ENCODE peak calls at places on chromosomes 1 and 21, in four cellular contexts. One of them, this sample, is unnamed.
A peak's percentile ranks its signal among the peaks of the same experiment; 100 is the strongest.

GRCh38 chr1:8398086-8398485 is 80.2 kb downstream of the SLC45A1 start:
- DNase-seq in psoas muscle: no peak
- DNase-seq in T-cell: no peak
- DNase-seq in uterus: no peak
- DNase-seq in this sample: no peak

GRCh38 chr1:245327842-245328241 is 173.1 kb downstream of the KIF26B start:
- DNase-seq in psoas muscle: no peak
- DNase-seq in T-cell: no peak
- DNase-seq in uterus: no peak
- DNase-seq in this sample: no peak

GRCh38 chr1:78419309-78419708 is 71.5 kb upstream of the PTGFR start:
- DNase-seq in psoas muscle: no peak
- DNase-seq in T-cell: no peak
- DNase-seq in uterus: peak; percentile 21
- DNase-seq in this sample: no peak

GRCh38 chr1:55542901-55543504 is 327.8 kb upstream of the USP24 start:
- DNase-seq in psoas muscle: no peak
- DNase-seq in T-cell: no peak
- DNase-seq in uterus: no peak
- DNase-seq in this sample: no peak

GRCh38 chr1:1903224-1903623 is 11.8 kb upstream of the CALML6 start:
- DNase-seq in psoas muscle: no peak
- DNase-seq in T-cell: no peak
- DNase-seq in uterus: no peak
- DNase-seq in this sample: no peak

GRCh38 chr21:45302082-45303061 is 14.7 kb upstream of the POFUT2 start:
- DNase-seq in psoas muscle: peak; percentile 82
- DNase-seq in T-cell: peak; percentile 68
- DNase-seq in uterus: peak; percentile 79
- DNase-seq in this sample: peak; percentile 10

GRCh38 chr1:1594602-1594981 is 5.3 kb downstream of the FNDC10 start:
- DNase-seq in psoas muscle: no peak
- DNase-seq in T-cell: no peak
- DNase-seq in uterus: no peak
- DNase-seq in this sample: peak; percentile 52

GRCh38 chr1:117146570-117147340 is 25.2 kb upstream of the TRIM45 start:
- DNase-seq in psoas muscle: peak; percentile 60
- DNase-seq in T-cell: no peak
- DNase-seq in uterus: no peak
- DNase-seq in this sample: no peak

GRCh38 chr1:16175610-16176553 is 20.0 kb upstream of the EPHA2 start:
- DNase-seq in psoas muscle: peak; percentile 91
- DNase-seq in T-cell: no peak
- DNase-seq in uterus: peak; percentile 91
- DNase-seq in this sample: peak; percentile 71

GRCh38 chr1:99788896-99789295 is 22.5 kb upstream of the FRRS1 start:
- DNase-seq in psoas muscle: no peak
- DNase-seq in T-cell: no peak
- DNase-seq in uterus: no peak
- DNase-seq in this sample: no peak

GRCh38 chr1:48062353-48062752 is 65.2 kb upstream of the TRABD2B start:
- DNase-seq in psoas muscle: no peak
- DNase-seq in T-cell: no peak
- DNase-seq in uterus: no peak
- DNase-seq in this sample: no peak

GRCh38 chr1:182397653-182398388 is 2.6 kb downstream of the TEDDM1 start:
- DNase-seq in psoas muscle: no peak
- DNase-seq in T-cell: no peak
- DNase-seq in uterus: no peak
- DNase-seq in this sample: no peak

GRCh38 chr1:165424454-165425283 is 20.3 kb downstream of the RXRG start:
- DNase-seq in psoas muscle: peak; percentile 60
- DNase-seq in T-cell: no peak
- DNase-seq in uterus: no peak
- DNase-seq in this sample: no peak

GRCh38 chr1:223261914-223262313 is 102.1 kb downstream of the SUSD4 start:
- DNase-seq in psoas muscle: no peak
- DNase-seq in T-cell: no peak
- DNase-seq in uterus: no peak
- DNase-seq in this sample: no peak

GRCh38 chr1:229714964-229715603 is 89.0 kb downstream of the URB2 start:
- DNase-seq in psoas muscle: no peak
- DNase-seq in T-cell: no peak
- DNase-seq in uterus: no peak
- DNase-seq in this sample: peak; percentile 58

GRCh38 chr1:245155186-245156040 is 628 bp downstream of the KIF26B start:
- DNase-seq in psoas muscle: no peak
- DNase-seq in T-cell: no peak
- DNase-seq in uterus: no peak
- DNase-seq in this sample: peak; percentile 60

GRCh38 chr1:244022301-244022700 is 28.8 kb upstream of the ZBTB18 start:
- DNase-seq in psoas muscle: peak; percentile 62
- DNase-seq in T-cell: no peak
- DNase-seq in uterus: no peak
- DNase-seq in this sample: no peak

GRCh38 chr1:30888391-30888790 is 20.2 kb downstream of the SDC3 start:
- DNase-seq in psoas muscle: peak; percentile 58
- DNase-seq in T-cell: no peak
- DNase-seq in uterus: peak; percentile 77
- DNase-seq in this sample: no peak

GRCh38 chr1:228955691-228956090 is 220.4 kb downstream of the RHOU start:
- DNase-seq in psoas muscle: no peak
- DNase-seq in T-cell: no peak
- DNase-seq in uterus: no peak
- DNase-seq in this sample: no peak

GRCh38 chr1:174938306-174939000 is 61.3 kb upstream of the CACYBP start:
- DNase-seq in psoas muscle: no peak
- DNase-seq in T-cell: no peak
- DNase-seq in uterus: no peak
- DNase-seq in this sample: no peak

GRCh38 chr1:230176871-230177411 is 109.9 kb downstream of the GALNT2 start:
- DNase-seq in psoas muscle: peak; percentile 83
- DNase-seq in T-cell: no peak
- DNase-seq in uterus: peak; percentile 72
- DNase-seq in this sample: peak; percentile 93

GRCh38 chr1:162703708-162704107 is 71.4 kb downstream of the DDR2 start:
- DNase-seq in psoas muscle: peak; percentile 56
- DNase-seq in T-cell: no peak
- DNase-seq in uterus: peak; percentile 44
- DNase-seq in this sample: no peak

GRCh38 chr1:47436979-47437517 is 796 bp upstream of the FOXD2 start:
- DNase-seq in psoas muscle: no peak
- DNase-seq in T-cell: no peak
- DNase-seq in uterus: no peak
- DNase-seq in this sample: no peak

GRCh38 chr1:156808186-156809030 is 8.2 kb downstream of the SH2D2A start:
- DNase-seq in psoas muscle: no peak
- DNase-seq in T-cell: no peak
- DNase-seq in uterus: no peak
- DNase-seq in this sample: no peak

GRCh38 chr1:29240986-29241385 is 4.7 kb downstream of the PTPRU start:
- DNase-seq in psoas muscle: no peak
- DNase-seq in T-cell: no peak
- DNase-seq in uterus: no peak
- DNase-seq in this sample: no peak

GRCh38 chr1:200890818-200891773 is 3.6 kb upstream of the INAVA start:
- DNase-seq in psoas muscle: no peak
- DNase-seq in T-cell: no peak
- DNase-seq in uterus: no peak
- DNase-seq in this sample: peak; percentile 53

GRCh38 chr21:15703932-15704331 is 25.9 kb upstream of the USP25 start:
- DNase-seq in psoas muscle: no peak
- DNase-seq in T-cell: no peak
- DNase-seq in uterus: no peak
- DNase-seq in this sample: no peak

GRCh38 chr1:200896571-200897187 is 2.0 kb downstream of the INAVA start:
- DNase-seq in psoas muscle: no peak
- DNase-seq in T-cell: no peak
- DNase-seq in uterus: no peak
- DNase-seq in this sample: no peak

GRCh38 chr1:192654607-192655389 is 18.9 kb downstream of the RGS13 start:
- DNase-seq in psoas muscle: no peak
- DNase-seq in T-cell: no peak
- DNase-seq in uterus: no peak
- DNase-seq in this sample: peak; percentile 38

GRCh38 chr1:234507089-234507488 is 28.1 kb upstream of the TARBP1 start:
- DNase-seq in psoas muscle: no peak
- DNase-seq in T-cell: no peak
- DNase-seq in uterus: no peak
- DNase-seq in this sample: no peak

GRCh38 chr1:37691497-37692077 is 729 bp upstream of the CDCA8 start:
- DNase-seq in psoas muscle: peak; percentile 74
- DNase-seq in T-cell: no peak
- DNase-seq in uterus: peak; percentile 40
- DNase-seq in this sample: peak; percentile 43

GRCh38 chr1:200306954-200307754 is 102.7 kb downstream of the ZNF281 start:
- DNase-seq in psoas muscle: no peak
- DNase-seq in T-cell: peak; percentile 3
- DNase-seq in uterus: no peak
- DNase-seq in this sample: no peak

GRCh38 chr1:17732475-17732874 is 22.7 kb upstream of the ACTL8 start:
- DNase-seq in psoas muscle: no peak
- DNase-seq in T-cell: no peak
- DNase-seq in uterus: no peak
- DNase-seq in this sample: peak; percentile 27

GRCh38 chr21:35138665-35139381 is 89.7 kb upstream of the RUNX1 start:
- DNase-seq in psoas muscle: no peak
- DNase-seq in T-cell: peak; percentile 13
- DNase-seq in uterus: no peak
- DNase-seq in this sample: no peak

GRCh38 chr21:46061950-46062349 is 36.0 kb upstream of the COL6A2 start:
- DNase-seq in psoas muscle: no peak
- DNase-seq in T-cell: no peak
- DNase-seq in uterus: no peak
- DNase-seq in this sample: no peak

GRCh38 chr1:50521703-50522102 is 98.5 kb upstream of the DMRTA2 start:
- DNase-seq in psoas muscle: no peak
- DNase-seq in T-cell: no peak
- DNase-seq in uterus: no peak
- DNase-seq in this sample: no peak

GRCh38 chr1:234721476-234722266 is 111.7 kb upstream of the IRF2BP2 start:
- DNase-seq in psoas muscle: no peak
- DNase-seq in T-cell: no peak
- DNase-seq in uterus: peak; percentile 91
- DNase-seq in this sample: no peak